ENCODE peak calls at places on chromosomes 13 and 19, in eight cellular contexts. A, C, U, J, Y, N, F and M are unnamed samples.
A peak's percentile ranks its signal among the peaks of the same experiment; 100 is the strongest.

GRCh38 chr13:101941095-101941777 is 460.6 kb downstream of the FGF14 start:
- DNase-seq in C (no peak), A (no peak), J (no peak), F (no peak), N (no peak), Y (no peak), U (no peak), M (no peak)

GRCh38 chr19:32802840-32803239 is 66.7 kb downstream of the SLC7A9 start:
- DNase-seq in J (no peak), N (no peak), Y (no peak), C (no peak), F (no peak), U (no peak), A (no peak), M (no peak)

GRCh38 chr19:32676186-32676894 is 692 bp downstream of the RGS9BP start:
- DNase-seq in F (peak; percentile 45), J (peak; percentile 84), N (peak; percentile 69), U (peak; percentile 48), C (no peak), A (no peak), Y (no peak), M (no peak)

GRCh38 chr13:39306639-39307589 is 268.7 kb downstream of the NHLRC3 start:
- DNase-seq in C (no peak), J (no peak), N (no peak), Y (no peak), U (no peak), F (no peak), A (no peak), M (no peak)

GRCh38 chr13:40682449-40683240 is 16.2 kb upstream of the FOXO1 start:
- DNase-seq in U (peak; percentile 32), C (no peak), N (no peak), A (no peak), J (no peak), F (no peak), Y (no peak), M (no peak)

GRCh38 chr13:95039415-95039814 is 261.8 kb downstream of the ABCC4 start:
- DNase-seq in J (no peak), N (no peak), C (no peak), A (no peak), Y (no peak), U (no peak), F (no peak), M (no peak)

GRCh38 chr13:24341439-24341838 is 32.1 kb downstream of the C1QTNF9 start:
- DNase-seq in F (peak; percentile 38), U (no peak), A (no peak), N (no peak), J (no peak), Y (no peak), C (no peak), M (no peak)

GRCh38 chr19:29495971-29496441 is 29.8 kb upstream of the VSTM2B start:
- DNase-seq in Y (no peak), C (no peak), A (no peak), N (no peak), J (peak; percentile 55), F (no peak), U (no peak), M (no peak)

GRCh38 chr19:3684817-3685410 is 15.4 kb downstream of the PIP5K1C start:
- DNase-seq in Y (no peak), N (no peak), F (no peak), A (no peak), C (no peak), U (no peak), J (no peak), M (no peak)

GRCh38 chr19:20067898-20068297 is 9.9 kb upstream of the ZNF90 start:
- DNase-seq in J (no peak), U (peak; percentile 84), A (no peak), C (no peak), N (no peak), F (no peak), Y (no peak), M (peak; percentile 48)

GRCh38 chr19:7391218-7391670 is 42.5 kb downstream of the ARHGEF18 start:
- DNase-seq in F (peak; percentile 81), Y (no peak), J (no peak), U (no peak), N (peak; percentile 60), C (no peak), A (no peak), M (no peak)

GRCh38 chr19:5803752-5804515 is 933 bp upstream of the NRTN start:
- DNase-seq in C (peak; percentile 46), N (peak; percentile 90), Y (peak; percentile 85), F (peak; percentile 79), U (peak; percentile 95), J (peak; percentile 97), A (peak; percentile 82), M (peak; percentile 92)

GRCh38 chr13:22194106-22194810 is 523.4 kb downstream of the FGF9 start:
- DNase-seq in J (no peak), N (no peak), F (no peak), A (no peak), C (no peak), Y (no peak), U (no peak), M (no peak)

GRCh38 chr19:54373781-54374266 is 9.1 kb upstream of the LAIR1 start:
- DNase-seq in A (no peak), N (no peak), Y (no peak), F (no peak), J (no peak), C (no peak), U (no peak), M (no peak)

GRCh38 chr19:33486407-33486806 is 35.2 kb downstream of the PEPD start:
- DNase-seq in C (no peak), J (peak; percentile 51), Y (no peak), A (no peak), F (no peak), U (no peak), N (no peak), M (no peak)

GRCh38 chr13:103029798-103030197 is 36.4 kb downstream of the SLC10A2 start:
- DNase-seq in N (no peak), Y (no peak), C (no peak), A (no peak), J (peak; percentile 28), F (no peak), U (no peak), M (no peak)

GRCh38 chr19:19420570-19421301 is 15.3 kb downstream of the GATAD2A start:
- DNase-seq in C (no peak), N (no peak), Y (no peak), U (no peak), A (peak; percentile 22), F (no peak), J (no peak), M (no peak)

GRCh38 chr19:6773323-6773931 is 919 bp downstream of the VAV1 start:
- DNase-seq in C (no peak), Y (peak; percentile 31), N (peak; percentile 85), A (no peak), J (peak; percentile 90), F (no peak), U (no peak), M (no peak)

GRCh38 chr13:28401303-28402056 is 93.4 kb downstream of the FLT1 start:
- DNase-seq in Y (no peak), F (peak; percentile 0), C (no peak), A (no peak), N (no peak), J (no peak), U (no peak), M (no peak)
- H3K36me3 ChIP-seq in Y (no peaks in the 10 kb centered on the region), F (no peaks in the 10 kb centered on the region), C (no peaks in the 10 kb centered on the region), A (no peaks in the 10 kb centered on the region), N (no peaks in the 10 kb centered on the region), J (no peaks in the 10 kb centered on the region), U (no peaks in the 10 kb centered on the region), M (peaks cover 4% of the 10 kb centered on the region)

DNA sequence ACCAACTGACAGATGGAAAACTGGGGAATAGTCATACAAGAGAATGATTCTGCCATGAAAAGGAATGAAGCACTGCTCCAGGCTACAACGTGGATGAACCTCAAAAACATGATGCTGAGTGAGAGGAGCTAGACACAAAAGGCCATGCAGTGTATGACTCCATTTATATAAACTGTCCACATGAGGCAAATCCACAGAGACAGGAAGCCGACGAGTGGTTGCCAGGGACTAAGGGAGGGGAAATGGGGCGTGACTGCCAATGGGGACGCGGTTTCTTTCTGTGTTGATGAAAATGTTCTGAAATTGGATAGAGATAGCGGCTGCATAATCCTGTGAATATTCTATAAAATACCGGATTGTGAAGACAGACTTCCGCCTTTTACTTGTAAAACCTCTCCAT is 10.2 kb downstream of the SMIM7 start:
- DNase-seq in Y (no peak), F (no peak), C (no peak), N (no peak), A (no peak), U (no peak), J (no peak), M (no peak)
- H3K36me3 ChIP-seq in Y (peaks cover 54% of the 10 kb centered on the region), F (peaks cover 25% of the 10 kb centered on the region), C (no peaks in the 10 kb centered on the region), N (peaks cover 6% of the 10 kb centered on the region), A (peaks cover 58% of the 10 kb centered on the region), U (peaks cover 33% of the 10 kb centered on the region), J (no peaks in the 10 kb centered on the region), M (peaks cover 24% of the 10 kb centered on the region)

GRCh38 chr19:48117515-48118330 is 7.1 kb upstream of the PLA2G4C start:
- DNase-seq in F (no peak), C (no peak), J (no peak), A (no peak), N (no peak), Y (no peak), U (no peak), M (no peak)
- H3K36me3 ChIP-seq in F (no peaks in the 10 kb centered on the region), C (no peaks in the 10 kb centered on the region), J (no peaks in the 10 kb centered on the region), A (peaks cover 21% of the 10 kb centered on the region), N (no peaks in the 10 kb centered on the region), Y (peaks cover 6% of the 10 kb centered on the region), U (peaks cover 8% of the 10 kb centered on the region), M (peaks cover 14% of the 10 kb centered on the region)

GRCh38 chr19:882871-883497 is 10.0 kb downstream of the MED16 start:
- DNase-seq in C (no peak), Y (no peak), F (no peak), N (no peak), U (no peak), J (no peak), A (no peak), M (no peak)

GRCh38 chr19:879711-880438 is 13.1 kb downstream of the MED16 start:
- DNase-seq in U (no peak), N (no peak), A (no peak), F (no peak), Y (no peak), J (no peak), C (no peak), M (no peak)

GRCh38 chr19:884420-885211 is 8.4 kb downstream of the MED16 start:
- DNase-seq in Y (no peak), J (no peak), U (no peak), N (no peak), A (no peak), F (no peak), C (no peak), M (no peak)

GRCh38 chr19:883661-884211 is 9.3 kb downstream of the MED16 start:
- DNase-seq in N (no peak), A (no peak), J (no peak), U (peak; percentile 82), C (no peak), F (peak; percentile 78), Y (no peak), M (no peak)

DNA sequence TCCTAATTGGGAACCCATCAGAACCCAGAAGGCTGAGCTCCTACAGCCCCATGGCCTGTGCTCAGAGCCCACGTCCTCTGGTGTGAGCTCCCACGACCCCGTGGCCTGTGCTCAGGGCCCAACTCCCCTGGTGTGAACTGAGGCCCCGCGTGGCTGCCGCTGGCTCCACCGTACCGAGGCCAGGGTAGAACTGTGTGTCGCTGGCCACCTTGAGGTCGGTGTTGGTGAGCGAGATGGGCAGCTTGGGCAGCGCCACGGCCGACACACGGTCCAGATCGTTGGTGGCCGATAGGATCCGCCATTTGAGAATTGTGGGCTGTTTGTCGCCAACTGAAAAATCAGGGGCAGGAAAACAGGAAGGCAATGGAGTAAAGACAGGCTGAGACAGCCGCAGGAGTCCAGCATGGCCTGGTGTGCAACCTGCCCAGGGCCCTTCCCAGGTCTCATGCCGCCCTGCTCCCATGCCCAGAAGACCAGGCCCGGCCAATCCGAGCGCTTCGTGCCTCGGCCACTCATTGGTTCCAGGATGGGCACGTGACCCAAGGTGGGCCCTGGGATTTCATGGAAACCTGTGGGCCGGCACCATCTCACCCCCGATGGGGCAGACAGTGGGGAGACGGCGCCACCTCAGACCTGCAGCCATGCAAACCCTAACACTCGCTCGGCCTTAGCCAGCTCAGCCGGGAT is 11.5 kb downstream of the MED16 start:
- DNase-seq in U (no peak), A (no peak), Y (no peak), J (no peak), C (no peak), F (no peak), N (no peak), M (no peak)
- H3K36me3 ChIP-seq in U (peaks cover 3% of the 10 kb centered on the region), A (peaks cover 53% of the 10 kb centered on the region), Y (peaks cover 8% of the 10 kb centered on the region), J (no peaks in the 10 kb centered on the region), C (no peaks in the 10 kb centered on the region), F (no peaks in the 10 kb centered on the region), N (peaks cover 4% of the 10 kb centered on the region), M (peaks cover 37% of the 10 kb centered on the region)